ENCODE peak calls at places on chromosomes 13 and 19, in eight cellular contexts. H is hepatocyte, Q is MM.1S, R is left ventricle myocardium inferior, G is PC-9, K is ovary, Z is upper lobe of right lung, A is cardiac muscle cell. Y is an unnamed sample.

GRCh38 chr13:49731766-49732165 is 40.5 kb upstream of the EBPL start:
- DNase-seq in H (no peak), Q (no peak), R (no peak), G (no peak), K (no peak), Z (no peak), A (peak; percentile 62), Y (no peak)

GRCh38 chr19:29001922-29002247 is 211.1 kb downstream of the UQCRFS1 start:
- DNase-seq in H (no peak), Q (no peak), R (no peak), G (no peak), K (no peak), Z (no peak), A (no peak), Y (no peak)

GRCh38 chr13:100773923-100774641 is 99.5 kb upstream of the TMTC4 start:
- DNase-seq in H (no peak), Q (no peak), R (no peak), G (no peak), K (no peak), Z (no peak), A (no peak), Y (no peak)

GRCh38 chr13:94028234-94029145 is 451.0 kb downstream of the DCT start:
- DNase-seq in H (no peak), Q (no peak), R (no peak), G (no peak), K (no peak), Z (no peak), A (peak; percentile 33), Y (no peak)

GRCh38 chr13:45410466-45410865 is 7.7 kb downstream of the SLC25A30 start:
- DNase-seq in H (no peak), Q (no peak), R (no peak), G (no peak), K (no peak), Z (no peak), A (no peak), Y (no peak)

GRCh38 chr13:113468461-113469147 is 15.3 kb upstream of the ADPRHL1 start:
- DNase-seq in H (no peak), Q (no peak), R (no peak), G (no peak), K (no peak), Z (peak; percentile 39), A (no peak), Y (no peak)

GRCh38 chr19:6616011-6616410 is 25.1 kb upstream of the CD70 start:
- DNase-seq in H (no peak), Q (no peak), R (no peak), G (no peak), K (no peak), Z (no peak), A (peak; percentile 32), Y (no peak)

GRCh38 chr13:113153810-113154748 is 4.4 kb upstream of the PROZ start:
- DNase-seq in H (peak; percentile 90), Q (peak; percentile 67), R (peak; percentile 81), G (peak; percentile 55), K (peak; percentile 83), Z (peak; percentile 86), A (peak; percentile 78), Y (peak; percentile 92)

GRCh38 chr19:33413868-33414666 is 40.6 kb downstream of the CEBPG start:
- DNase-seq in H (no peak), Q (no peak), R (no peak), G (no peak), K (no peak), Z (no peak), A (no peak), Y (no peak)

GRCh38 chr13:113049521-113049941 is 56.1 kb upstream of the F7 start:
- DNase-seq in H (no peak), Q (no peak), R (peak; percentile 34), G (no peak), K (no peak), Z (no peak), A (no peak), Y (peak; percentile 66)

GRCh38 chr13:110629735-110630134 is 14.4 kb downstream of the NAXD start:
- DNase-seq in H (no peak), Q (no peak), R (no peak), G (no peak), K (no peak), Z (no peak), A (no peak), Y (no peak)

GRCh38 chr19:18809149-18809978 is 18.3 kb upstream of the COMP start:
- DNase-seq in H (peak; percentile 57), Q (no peak), R (peak; percentile 56), G (peak; percentile 36), K (peak; percentile 61), Z (no peak), A (peak; percentile 94), Y (no peak)

GRCh38 chr19:35742121-35742724 is at the start of gene IGFLR1:
- DNase-seq in H (no peak), Q (peak; percentile 69), R (no peak), G (no peak), K (no peak), Z (no peak), A (no peak), Y (peak; percentile 91)

GRCh38 chr13:79541426-79542049 is 60.6 kb downstream of the NDFIP2 start:
- DNase-seq in H (peak; percentile 60), Q (peak; percentile 61), R (no peak), G (peak; percentile 46), K (no peak), Z (no peak), A (peak; percentile 78), Y (no peak)

GRCh38 chr19:1672038-1672768 is 19.8 kb upstream of the TCF3 start:
- DNase-seq in H (peak; percentile 75), Q (peak; percentile 65), R (no peak), G (no peak), K (no peak), Z (peak; percentile 80), A (peak; percentile 59), Y (peak; percentile 90)

GRCh38 chr13:91805605-91806004 is 407.2 kb downstream of the GPC5 start:
- DNase-seq in H (no peak), Q (no peak), R (no peak), G (no peak), K (no peak), Z (no peak), A (peak; percentile 5), Y (no peak)

GRCh38 chr19:46555684-46556083 is 45.4 kb upstream of the CALM3 start:
- DNase-seq in H (no peak), Q (no peak), R (no peak), G (no peak), K (no peak), Z (no peak), A (no peak), Y (no peak)

GRCh38 chr19:58089846-58090245 is 8.2 kb downstream of the ZSCAN18 start:
- DNase-seq in H (no peak), Q (no peak), R (no peak), G (no peak), K (no peak), Z (peak; percentile 41), A (no peak), Y (no peak)
- H3K9me3 ChIP-seq in H (peaks cover 4% of the 10 kb centered on the region), Q (no peaks in the 10 kb centered on the region), R (peaks cover 75% of the 10 kb centered on the region), G (peaks cover 39% of the 10 kb centered on the region), K (peaks cover 50% of the 10 kb centered on the region), Z (peaks cover 13% of the 10 kb centered on the region), A (no peaks in the 10 kb centered on the region), Y (peaks cover 98% of the 10 kb centered on the region)

GRCh38 chr19:57773488-57773887 is 4.0 kb downstream of the ZNF586 start:
- DNase-seq in H (no peak), Q (no peak), R (no peak), G (no peak), K (no peak), Z (no peak), A (no peak), Y (no peak)
- H3K9me3 ChIP-seq in H (peaks cover 7% of the 10 kb centered on the region), Q (no peaks in the 10 kb centered on the region), R (peaks cover 76% of the 10 kb centered on the region), G (peaks cover 30% of the 10 kb centered on the region), K (peaks cover 66% of the 10 kb centered on the region), Z (peaks cover 8% of the 10 kb centered on the region), A (no peaks in the 10 kb centered on the region), Y (peaks cover 30% of the 10 kb centered on the region)

DNA sequence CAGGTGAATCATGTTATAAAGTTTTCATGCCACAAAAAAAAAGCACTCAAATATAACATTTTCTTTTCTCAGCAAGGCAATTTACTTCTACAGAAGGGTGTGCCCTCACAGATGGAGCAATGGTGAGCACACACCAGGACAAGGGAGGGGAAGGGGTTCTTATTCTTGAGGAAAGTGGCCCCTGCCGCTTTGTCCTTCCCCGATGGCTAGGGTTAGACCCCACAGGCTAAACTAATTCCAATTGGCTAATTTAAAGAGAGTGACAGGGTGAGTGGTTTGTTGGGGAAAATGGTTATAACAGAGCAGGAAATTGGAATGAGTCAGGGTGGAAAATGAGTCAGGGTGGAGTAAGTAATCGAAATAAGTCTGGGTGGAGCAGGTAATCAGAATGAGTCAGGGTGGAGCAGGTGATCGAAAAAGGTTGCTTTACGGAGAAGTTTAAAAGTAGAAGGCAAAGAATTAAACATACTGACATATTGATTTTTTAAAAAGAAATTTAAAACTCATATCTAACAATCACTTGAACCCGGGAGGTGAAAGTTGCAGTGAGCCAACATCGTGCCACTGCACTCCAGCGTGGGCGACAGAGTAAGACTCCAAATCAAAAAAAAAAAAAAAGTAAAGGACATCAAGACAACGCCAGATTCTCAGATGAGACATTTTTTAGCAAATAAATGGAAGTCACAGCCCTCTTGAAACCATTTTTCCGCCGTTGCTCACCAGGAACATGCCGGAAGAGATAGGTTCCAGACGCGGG is 810 bp downstream of the ZNF562 start:
- DNase-seq in H (no peak), Q (no peak), R (no peak), G (peak; percentile 50), K (no peak), Z (no peak), A (no peak), Y (no peak)
- H3K9me3 ChIP-seq in H (no peaks in the 10 kb centered on the region), Q (no peaks in the 10 kb centered on the region), R (peaks cover 39% of the 10 kb centered on the region), G (peaks cover 46% of the 10 kb centered on the region), K (peaks cover 4% of the 10 kb centered on the region), Z (peaks cover 22% of the 10 kb centered on the region), A (no peaks in the 10 kb centered on the region), Y (peaks cover 48% of the 10 kb centered on the region)

GRCh38 chr13:48068952-48069351 is 26.0 kb downstream of the MED4 start:
- DNase-seq in H (no peak), Q (no peak), R (no peak), G (no peak), K (no peak), Z (no peak), A (no peak), Y (no peak)

GRCh38 chr13:48070942-48071341 is 24.0 kb downstream of the MED4 start:
- DNase-seq in H (no peak), Q (no peak), R (no peak), G (no peak), K (no peak), Z (no peak), A (no peak), Y (no peak)

GRCh38 chr13:48068036-48068435 is 26.9 kb downstream of the MED4 start:
- DNase-seq in H (no peak), Q (no peak), R (no peak), G (no peak), K (no peak), Z (no peak), A (no peak), Y (no peak)

GRCh38 chr13:48072304-48072703 is 22.6 kb downstream of the MED4 start:
- DNase-seq in H (no peak), Q (no peak), R (no peak), G (no peak), K (no peak), Z (no peak), A (no peak), Y (no peak)

DNA sequence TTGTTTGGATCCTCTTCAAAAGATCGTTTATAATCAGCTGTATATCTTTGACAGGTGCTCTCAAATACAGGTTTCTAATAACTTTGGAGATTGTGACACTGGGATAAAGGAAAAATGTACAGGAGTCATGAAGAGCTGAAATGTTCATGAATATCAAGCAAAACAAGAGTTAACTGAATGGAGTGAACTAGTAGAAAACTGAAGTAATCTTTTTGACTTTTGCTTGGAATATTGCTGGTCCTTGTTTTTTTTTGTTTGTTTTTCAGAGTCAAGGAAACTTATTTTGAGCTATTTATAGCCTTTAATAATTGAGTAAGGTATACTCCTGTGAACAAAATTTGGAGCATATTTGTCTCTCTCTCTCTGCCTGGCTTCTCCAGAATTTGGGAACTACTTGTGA is 25.3 kb downstream of the MED4 start:
- DNase-seq in H (no peak), Q (no peak), R (no peak), G (no peak), K (no peak), Z (no peak), A (no peak), Y (no peak)
- H3K9me3 ChIP-seq in H (peaks cover 42% of the 10 kb centered on the region), Q (no peaks in the 10 kb centered on the region), R (peaks cover 55% of the 10 kb centered on the region), G (peaks cover 8% of the 10 kb centered on the region), K (peaks cover 26% of the 10 kb centered on the region), Z (peaks cover 24% of the 10 kb centered on the region), A (peaks cover 6% of the 10 kb centered on the region), Y (peaks cover 12% of the 10 kb centered on the region)